ENCODE peak calls at places on chromosome 5, in eight cellular contexts. One of them, this sample, is unnamed.
A peak's percentile ranks its signal among the peaks of the same experiment; 100 is the strongest.

GRCh38 chr5:142828797-142829535 is 58.8 kb downstream of the ARHGAP26 start:
- DNase-seq in type B pancreatic cell: no peak
- DNase-seq in epithelial cell of esophagus: no peak
- DNase-seq in heart right ventricle: no peak
- DNase-seq in cardiac muscle cell: no peak
- DNase-seq in mucosa of descending colon: no peak
- DNase-seq in tibial nerve: no peak
- DNase-seq in body of pancreas: no peak
- DNase-seq in this sample: no peak

GRCh38 chr5:36570268-36570667 is 36.1 kb upstream of the SLC1A3 start:
- DNase-seq in epithelial cell of esophagus: no peak
- DNase-seq in mucosa of descending colon: no peak
- DNase-seq in type B pancreatic cell: no peak
- DNase-seq in tibial nerve: no peak
- DNase-seq in cardiac muscle cell: peak; percentile 92
- DNase-seq in heart right ventricle: no peak
- DNase-seq in body of pancreas: no peak
- DNase-seq in this sample: no peak

GRCh38 chr5:55324815-55325418 is 17.1 kb downstream of the MTREX start:
- DNase-seq in body of pancreas: no peak
- DNase-seq in tibial nerve: no peak
- DNase-seq in type B pancreatic cell: no peak
- DNase-seq in cardiac muscle cell: peak; percentile 75
- DNase-seq in mucosa of descending colon: no peak
- DNase-seq in epithelial cell of esophagus: peak; percentile 54
- DNase-seq in heart right ventricle: no peak
- DNase-seq in this sample: no peak

GRCh38 chr5:88657166-88657565 is 225.8 kb downstream of the MEF2C start:
- DNase-seq in epithelial cell of esophagus: no peak
- DNase-seq in mucosa of descending colon: no peak
- DNase-seq in heart right ventricle: no peak
- DNase-seq in cardiac muscle cell: no peak
- DNase-seq in tibial nerve: no peak
- DNase-seq in type B pancreatic cell: no peak
- DNase-seq in body of pancreas: no peak
- DNase-seq in this sample: no peak

GRCh38 chr5:104130320-104130719 is 567.7 kb upstream of the NUDT12 start:
- DNase-seq in mucosa of descending colon: no peak
- DNase-seq in tibial nerve: no peak
- DNase-seq in heart right ventricle: no peak
- DNase-seq in epithelial cell of esophagus: no peak
- DNase-seq in type B pancreatic cell: no peak
- DNase-seq in cardiac muscle cell: no peak
- DNase-seq in body of pancreas: no peak
- DNase-seq in this sample: no peak

GRCh38 chr5:72720205-72720604 is 96.3 kb upstream of the TNPO1 start:
- DNase-seq in mucosa of descending colon: no peak
- DNase-seq in epithelial cell of esophagus: peak; percentile 17
- DNase-seq in tibial nerve: no peak
- DNase-seq in body of pancreas: peak; percentile 42
- DNase-seq in cardiac muscle cell: no peak
- DNase-seq in heart right ventricle: no peak
- DNase-seq in type B pancreatic cell: no peak
- DNase-seq in this sample: peak; percentile 18

GRCh38 chr5:157167219-157167621 is 1.2 kb upstream of the GARIN3 start:
- DNase-seq in tibial nerve: no peak
- DNase-seq in body of pancreas: no peak
- DNase-seq in type B pancreatic cell: no peak
- DNase-seq in epithelial cell of esophagus: no peak
- DNase-seq in cardiac muscle cell: peak; percentile 5
- DNase-seq in heart right ventricle: no peak
- DNase-seq in mucosa of descending colon: no peak
- DNase-seq in this sample: no peak

GRCh38 chr5:69231851-69232250 is 2.8 kb upstream of the CDK7 start:
- DNase-seq in epithelial cell of esophagus: no peak
- DNase-seq in mucosa of descending colon: no peak
- DNase-seq in body of pancreas: no peak
- DNase-seq in tibial nerve: no peak
- DNase-seq in type B pancreatic cell: no peak
- DNase-seq in heart right ventricle: no peak
- DNase-seq in cardiac muscle cell: no peak
- DNase-seq in this sample: no peak

GRCh38 chr5:67528953-67529352 is 332.4 kb upstream of the CD180 start:
- DNase-seq in cardiac muscle cell: no peak
- DNase-seq in type B pancreatic cell: no peak
- DNase-seq in epithelial cell of esophagus: peak; percentile 4
- DNase-seq in mucosa of descending colon: no peak
- DNase-seq in tibial nerve: no peak
- DNase-seq in heart right ventricle: no peak
- DNase-seq in body of pancreas: no peak
- DNase-seq in this sample: no peak

GRCh38 chr5:141343242-141343952 is at the start of gene PCDHGA3:
- DNase-seq in heart right ventricle: no peak
- DNase-seq in tibial nerve: no peak
- DNase-seq in mucosa of descending colon: no peak
- DNase-seq in epithelial cell of esophagus: peak; percentile 53
- DNase-seq in body of pancreas: peak; percentile 44
- DNase-seq in type B pancreatic cell: no peak
- DNase-seq in cardiac muscle cell: peak; percentile 63
- DNase-seq in this sample: peak; percentile 32

GRCh38 chr5:172697123-172698121 is 56.4 kb downstream of the NEURL1B start:
- DNase-seq in body of pancreas: peak; percentile 95
- DNase-seq in tibial nerve: peak; percentile 83
- DNase-seq in type B pancreatic cell: peak; percentile 86
- DNase-seq in heart right ventricle: peak; percentile 85
- DNase-seq in epithelial cell of esophagus: peak; percentile 82
- DNase-seq in cardiac muscle cell: peak; percentile 91
- DNase-seq in mucosa of descending colon: peak; percentile 89
- DNase-seq in this sample: peak; percentile 94

GRCh38 chr5:54062958-54063357 is 247.4 kb downstream of the ARL15 start:
- DNase-seq in heart right ventricle: no peak
- DNase-seq in body of pancreas: no peak
- DNase-seq in cardiac muscle cell: peak; percentile 92
- DNase-seq in tibial nerve: no peak
- DNase-seq in mucosa of descending colon: no peak
- DNase-seq in epithelial cell of esophagus: peak; percentile 64
- DNase-seq in type B pancreatic cell: no peak
- DNase-seq in this sample: no peak

GRCh38 chr5:162488077-162488476 is 420.5 kb downstream of the GABRG2 start:
- DNase-seq in body of pancreas: no peak
- DNase-seq in cardiac muscle cell: no peak
- DNase-seq in mucosa of descending colon: no peak
- DNase-seq in type B pancreatic cell: no peak
- DNase-seq in heart right ventricle: no peak
- DNase-seq in tibial nerve: no peak
- DNase-seq in epithelial cell of esophagus: peak; percentile 29
- DNase-seq in this sample: no peak

GRCh38 chr5:142432961-142433360 is 108.1 kb upstream of the SPRY4 start:
- DNase-seq in mucosa of descending colon: no peak
- DNase-seq in heart right ventricle: no peak
- DNase-seq in epithelial cell of esophagus: no peak
- DNase-seq in tibial nerve: no peak
- DNase-seq in cardiac muscle cell: no peak
- DNase-seq in type B pancreatic cell: no peak
- DNase-seq in body of pancreas: peak; percentile 9
- DNase-seq in this sample: no peak

GRCh38 chr5:102974177-102974576 is 145.8 kb downstream of the GIN1 start:
- DNase-seq in cardiac muscle cell: no peak
- DNase-seq in epithelial cell of esophagus: no peak
- DNase-seq in heart right ventricle: no peak
- DNase-seq in type B pancreatic cell: no peak
- DNase-seq in tibial nerve: no peak
- DNase-seq in mucosa of descending colon: no peak
- DNase-seq in body of pancreas: no peak
- DNase-seq in this sample: no peak

GRCh38 chr5:6765612-6766525 is 52.6 kb downstream of the TENT4A start:
- DNase-seq in heart right ventricle: peak; percentile 71
- DNase-seq in mucosa of descending colon: peak; percentile 89
- DNase-seq in cardiac muscle cell: peak; percentile 83
- DNase-seq in tibial nerve: peak; percentile 38
- DNase-seq in type B pancreatic cell: peak; percentile 82
- DNase-seq in epithelial cell of esophagus: peak; percentile 91
- DNase-seq in body of pancreas: peak; percentile 76
- DNase-seq in this sample: peak; percentile 82

GRCh38 chr5:154475613-154476342 is 2.2 kb downstream of the HAND1 start:
- DNase-seq in cardiac muscle cell: no peak
- DNase-seq in epithelial cell of esophagus: no peak
- DNase-seq in mucosa of descending colon: no peak
- DNase-seq in type B pancreatic cell: no peak
- DNase-seq in tibial nerve: no peak
- DNase-seq in heart right ventricle: no peak
- DNase-seq in body of pancreas: no peak
- DNase-seq in this sample: no peak

GRCh38 chr5:23139338-23140171 is 286.4 kb upstream of the CDH12 start:
- DNase-seq in heart right ventricle: no peak
- DNase-seq in epithelial cell of esophagus: peak; percentile 43
- DNase-seq in tibial nerve: no peak
- DNase-seq in body of pancreas: no peak
- DNase-seq in type B pancreatic cell: no peak
- DNase-seq in cardiac muscle cell: peak; percentile 4
- DNase-seq in mucosa of descending colon: no peak
- DNase-seq in this sample: no peak

GRCh38 chr5:90741022-90741564 is 182.5 kb downstream of the ADGRV1 start:
- DNase-seq in heart right ventricle: no peak
- DNase-seq in body of pancreas: no peak
- DNase-seq in type B pancreatic cell: no peak
- DNase-seq in cardiac muscle cell: no peak
- DNase-seq in tibial nerve: no peak
- DNase-seq in mucosa of descending colon: no peak
- DNase-seq in epithelial cell of esophagus: no peak
- DNase-seq in this sample: no peak

GRCh38 chr5:17340816-17341215 is 123.4 kb downstream of the BASP1 start:
- DNase-seq in mucosa of descending colon: no peak
- DNase-seq in cardiac muscle cell: peak; percentile 72
- DNase-seq in tibial nerve: no peak
- DNase-seq in type B pancreatic cell: no peak
- DNase-seq in heart right ventricle: no peak
- DNase-seq in body of pancreas: no peak
- DNase-seq in epithelial cell of esophagus: no peak
- DNase-seq in this sample: no peak

DNA sequence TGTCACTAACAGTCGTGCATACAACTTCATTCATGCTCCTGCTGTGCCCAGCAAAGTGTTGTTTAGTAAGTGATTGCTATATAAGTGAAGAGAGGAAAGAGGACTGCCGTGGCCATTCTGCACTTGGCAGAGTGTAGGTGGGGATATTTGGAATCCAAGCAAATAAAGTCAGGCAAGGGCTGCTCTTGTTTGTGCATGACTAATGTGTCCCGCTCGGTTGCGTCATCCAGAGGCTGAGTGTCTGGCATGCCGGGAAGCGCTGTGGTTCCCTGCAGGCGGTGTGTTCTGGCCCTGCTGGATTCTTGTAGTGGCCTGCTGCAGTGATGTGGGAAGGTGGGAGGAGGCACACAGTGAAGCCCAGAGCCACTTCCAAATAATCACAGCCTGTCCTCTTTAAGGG is 136.9 kb upstream of the ANKH start:
- DNase-seq in body of pancreas: peak; percentile 85
- DNase-seq in cardiac muscle cell: peak; percentile 98
- DNase-seq in mucosa of descending colon: peak; percentile 86
- DNase-seq in tibial nerve: peak; percentile 88
- DNase-seq in epithelial cell of esophagus: peak; percentile 99
- DNase-seq in type B pancreatic cell: no peak
- DNase-seq in heart right ventricle: peak; percentile 81
- DNase-seq in this sample: peak; percentile 92
- TF ChIP-seq CTCF in body of pancreas: no peak
- TF ChIP-seq CTCF in cardiac muscle cell: no peak
- TF ChIP-seq CTCF in mucosa of descending colon: no peak
- TF ChIP-seq CTCF in tibial nerve: no peak
- TF ChIP-seq CTCF in epithelial cell of esophagus: no peak
- TF ChIP-seq CTCF in type B pancreatic cell: no peak
- TF ChIP-seq CTCF in heart right ventricle: no peak
- TF ChIP-seq CTCF in this sample: no peak

DNA sequence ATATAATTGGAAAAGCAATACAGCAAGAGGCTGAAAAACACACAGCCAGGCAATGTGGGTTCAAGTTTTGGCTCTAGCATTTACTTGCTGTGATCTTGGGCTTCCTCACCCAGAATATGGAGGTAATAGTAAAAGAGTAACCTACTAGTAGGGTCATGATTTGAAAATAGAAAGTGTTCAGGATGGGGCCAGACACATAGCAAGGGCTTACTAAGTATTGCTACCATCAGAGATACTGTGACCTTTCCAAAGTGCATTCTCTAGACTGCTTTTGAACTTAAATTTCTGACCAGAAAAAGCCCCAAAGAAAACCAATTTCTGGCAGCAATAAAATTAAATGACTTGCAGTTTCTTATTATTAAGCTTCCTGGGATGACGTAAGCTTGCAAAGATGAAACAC is 20.4 kb downstream of the SLC45A2 start:
- DNase-seq in epithelial cell of esophagus: no peak
- DNase-seq in cardiac muscle cell: no peak
- DNase-seq in heart right ventricle: no peak
- DNase-seq in tibial nerve: no peak
- DNase-seq in body of pancreas: no peak
- DNase-seq in mucosa of descending colon: no peak
- DNase-seq in type B pancreatic cell: no peak
- DNase-seq in this sample: no peak
- TF ChIP-seq CTCF in epithelial cell of esophagus: no peak
- TF ChIP-seq CTCF in cardiac muscle cell: no peak
- TF ChIP-seq CTCF in heart right ventricle: no peak
- TF ChIP-seq CTCF in tibial nerve: no peak
- TF ChIP-seq CTCF in body of pancreas: no peak
- TF ChIP-seq CTCF in mucosa of descending colon: no peak
- TF ChIP-seq CTCF in type B pancreatic cell: no peak
- TF ChIP-seq CTCF in this sample: no peak

DNA sequence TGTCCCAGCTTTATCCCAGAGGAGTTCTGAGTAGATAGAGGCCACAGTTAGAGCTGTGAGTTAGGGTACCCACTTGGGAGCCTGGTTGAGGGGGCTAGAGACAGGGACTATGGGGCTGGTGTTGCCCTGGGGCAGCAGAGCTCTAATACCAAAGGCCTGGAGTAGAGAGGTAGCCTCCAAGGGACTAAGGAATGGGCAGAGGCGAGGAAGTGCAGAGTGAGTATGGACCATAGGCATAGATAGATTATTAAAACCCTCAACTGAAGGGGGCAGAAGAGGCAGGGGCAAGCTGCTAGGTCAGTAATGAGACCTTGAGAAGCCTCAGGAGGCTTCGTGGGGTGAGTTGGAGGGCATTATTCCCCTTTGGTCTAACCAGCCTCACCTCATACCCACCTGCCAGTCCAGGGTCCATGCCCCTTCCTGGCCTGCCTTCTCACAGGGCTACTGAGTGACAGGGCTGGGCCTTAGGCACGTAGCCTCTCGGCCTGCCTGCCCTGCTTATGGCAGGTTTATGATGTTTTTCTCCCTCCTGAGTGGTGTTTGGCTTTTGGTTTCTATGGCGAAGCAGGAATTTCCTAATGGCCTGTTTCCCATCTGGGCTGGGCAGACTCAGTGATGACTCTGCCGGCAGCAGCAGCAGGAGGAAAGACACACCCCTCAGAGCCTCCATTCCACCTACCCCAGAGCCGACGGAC is 8.0 kb downstream of the PDLIM4 start:
- DNase-seq in heart right ventricle: peak; percentile 38
- DNase-seq in epithelial cell of esophagus: peak; percentile 83
- DNase-seq in mucosa of descending colon: peak; percentile 73
- DNase-seq in cardiac muscle cell: peak; percentile 96
- DNase-seq in body of pancreas: peak; percentile 50
- DNase-seq in tibial nerve: no peak
- DNase-seq in type B pancreatic cell: peak; percentile 74
- DNase-seq in this sample: no peak
- TF ChIP-seq CTCF in heart right ventricle: no peak
- TF ChIP-seq CTCF in epithelial cell of esophagus: no peak
- TF ChIP-seq CTCF in mucosa of descending colon: no peak
- TF ChIP-seq CTCF in cardiac muscle cell: no peak
- TF ChIP-seq CTCF in body of pancreas: no peak
- TF ChIP-seq CTCF in tibial nerve: no peak
- TF ChIP-seq CTCF in type B pancreatic cell: no peak
- TF ChIP-seq CTCF in this sample: no peak

GRCh38 chr5:149238540-149238939 is 33.1 kb upstream of the AFAP1L1 start:
- DNase-seq in mucosa of descending colon: no peak
- DNase-seq in epithelial cell of esophagus: peak; percentile 10
- DNase-seq in heart right ventricle: no peak
- DNase-seq in body of pancreas: no peak
- DNase-seq in cardiac muscle cell: peak; percentile 36
- DNase-seq in type B pancreatic cell: no peak
- DNase-seq in tibial nerve: no peak
- DNase-seq in this sample: no peak
- TF ChIP-seq CTCF in mucosa of descending colon: no peak
- TF ChIP-seq CTCF in epithelial cell of esophagus: peak; percentile 18
- TF ChIP-seq CTCF in heart right ventricle: no peak
- TF ChIP-seq CTCF in body of pancreas: no peak
- TF ChIP-seq CTCF in cardiac muscle cell: peak; percentile 26
- TF ChIP-seq CTCF in type B pancreatic cell: no peak
- TF ChIP-seq CTCF in tibial nerve: no peak
- TF ChIP-seq CTCF in this sample: no peak